ENCODE peak calls at places on chromosomes 5 and 9, in eight cellular contexts. V is CD4-positive, alpha-beta T cell; U is NCI-H748 treated with DMSO at 0.1 percent for 48 hours; B is non-pigmented ciliary epithelial cell; M is nephron progenitor cell; I is uterus; N is NCI-H1436; P is Peyer's patch. S is an unnamed sample.

GRCh38 chr5:181160-181559 is 10.1 kb upstream of the LRRC14B start:
- DNase-seq in B (no peak), V (no peak), M (no peak), I (no peak), N (no peak), U (no peak), P (no peak), S (no peak)

GRCh38 chr9:98201749-98202148 is 9.3 kb upstream of the CORO2A start:
- DNase-seq in I (no peak), U (no peak), N (no peak), V (no peak), P (no peak), B (no peak), M (no peak), S (no peak)

GRCh38 chr5:180802325-180803180 is at the start of gene MGAT1:
- DNase-seq in I (peak; percentile 89), U (peak; percentile 36), P (peak; percentile 93), N (peak; percentile 7), V (peak; percentile 48), M (peak; percentile 91), B (no peak), S (peak; percentile 90)

GRCh38 chr9:22416692-22417060 is 29.9 kb upstream of the DMRTA1 start:
- DNase-seq in B (no peak), V (no peak), U (no peak), I (no peak), P (no peak), M (no peak), N (no peak), S (no peak)

GRCh38 chr9:76451234-76451633 is 7.7 kb upstream of the GCNT1 start:
- DNase-seq in U (no peak), B (peak; percentile 78), V (no peak), I (no peak), N (no peak), P (no peak), M (no peak), S (no peak)

GRCh38 chr5:38323645-38324295 is 65.4 kb downstream of the EGFLAM start:
- DNase-seq in U (no peak), M (no peak), B (peak; percentile 37), V (no peak), P (no peak), N (no peak), I (peak; percentile 22), S (no peak)

GRCh38 chr9:133003671-133004090 is 25.2 kb downstream of the GFI1B start:
- DNase-seq in V (no peak), I (no peak), U (no peak), B (no peak), M (no peak), P (peak; percentile 27), N (no peak), S (peak; percentile 25)

GRCh38 chr5:146461319-146461718 is 14.2 kb downstream of the TCERG1 start:
- DNase-seq in N (no peak), M (no peak), U (no peak), P (no peak), B (no peak), V (no peak), I (no peak), S (no peak)

GRCh38 chr5:74122979-74123575 is 497.1 kb downstream of the ARHGEF28 start:
- DNase-seq in P (no peak), N (no peak), B (no peak), U (peak; percentile 89), V (no peak), I (no peak), M (no peak), S (no peak)

GRCh38 chr5:40165789-40166728 is 513.7 kb upstream of the PTGER4 start:
- DNase-seq in I (no peak), N (no peak), U (no peak), P (no peak), B (no peak), M (peak; percentile 9), V (no peak), S (no peak)

S was measured in left kidney.